ENCODE peak calls at places on chromosomes 11 and 22, in six cellular contexts. Z, T, F, R, D and O are unnamed samples.

GRCh38 chr11:74070713-74071506 is 62.0 kb upstream of the UCP3 start:
- DNase-seq in T (no peak), Z (no peak), F (no peak), D (no peak), R (no peak), O (no peak)

GRCh38 chr11:118592616-118593367 is 14.6 kb upstream of the PHLDB1 start:
- DNase-seq in R (no peak), Z (no peak), T (no peak), D (no peak), F (no peak), O (no peak)

GRCh38 chr22:46054091-46054877 is 77.3 kb upstream of the WNT7B start:
- DNase-seq in Z (peak; percentile 88), D (peak; percentile 15), R (no peak), T (no peak), F (peak; percentile 32), O (peak; percentile 86)

GRCh38 chr22:31144223-31144622 is 3.9 kb upstream of the PLA2G3 start:
- DNase-seq in F (no peak), T (no peak), R (no peak), D (no peak), Z (no peak), O (no peak)

GRCh38 chr11:92960886-92961285 is 8.6 kb upstream of the MTNR1B start:
- DNase-seq in T (no peak), F (no peak), Z (no peak), R (no peak), D (no peak), O (no peak)

GRCh38 chr11:20362481-20362880 is 1.0 kb upstream of the HTATIP2 start:
- DNase-seq in Z (no peak), R (no peak), T (no peak), F (no peak), D (no peak), O (no peak)

GRCh38 chr22:23800297-23801237 is 13.8 kb downstream of the SMARCB1 start:
- DNase-seq in Z (no peak), R (no peak), F (no peak), D (no peak), T (no peak), O (no peak)

GRCh38 chr22:38782402-38783094 is 11.4 kb downstream of the DNAL4 start:
- DNase-seq in Z (no peak), D (no peak), F (no peak), T (no peak), R (no peak), O (no peak)

GRCh38 chr22:17767236-17768065 is 6.8 kb downstream of the BID start:
- DNase-seq in D (no peak), Z (no peak), T (no peak), F (peak; percentile 38), R (no peak), O (no peak)

GRCh38 chr22:31431950-31432349 is 32.5 kb downstream of the DRG1 start:
- DNase-seq in Z (no peak), R (no peak), D (no peak), F (no peak), T (no peak), O (no peak)

GRCh38 chr11:128205796-128206195 is 381.6 kb downstream of the ETS1 start:
- DNase-seq in T (no peak), Z (no peak), D (no peak), F (no peak), R (no peak), O (no peak)

GRCh38 chr11:64284962-64285884 is at the start of gene GPR137:
- DNase-seq in D (no peak), R (no peak), F (peak; percentile 89), Z (peak; percentile 87), T (peak; percentile 95), O (peak; percentile 86)

GRCh38 chr22:22515890-22516289 is 4.2 kb downstream of the ZNF280A start:
- DNase-seq in D (no peak), T (no peak), R (no peak), F (no peak), Z (no peak), O (no peak)

GRCh38 chr11:110000858-110001257 is 92.3 kb upstream of the ZC3H12C start:
- DNase-seq in Z (no peak), F (no peak), R (no peak), D (no peak), T (no peak), O (no peak)

GRCh38 chr22:23877566-23877965 is 16.6 kb upstream of the MIF start:
- DNase-seq in R (no peak), T (no peak), F (no peak), Z (no peak), D (no peak), O (no peak)

GRCh38 chr22:50530280-50530856 is 556 bp upstream of the TYMP start:
- DNase-seq in Z (peak; percentile 74), D (no peak), R (no peak), F (no peak), T (no peak), O (peak; percentile 85)